ENCODE peak calls at places on chromosomes 5 and 9, in six cellular contexts. U is DND-41, D is Peyer's patch, R is BJ, B is fibroblast of villous mesenchyme, N is body of pancreas. H is an unnamed sample.

GRCh38 chr5:74562116-74562515 is 78.4 kb downstream of the ENC1 start:
- DNase-seq in U (no peak), D (no peak), R (no peak), B (no peak), N (no peak), H (no peak)

GRCh38 chr9:7028591-7028990 is 270.8 kb downstream of the KDM4C start:
- DNase-seq in U (no peak), D (no peak), R (no peak), B (no peak), N (no peak), H (no peak)

GRCh38 chr9:120284796-120285195 is 295.2 kb downstream of the CDK5RAP2 start:
- DNase-seq in U (no peak), D (no peak), R (no peak), B (no peak), N (no peak), H (no peak)

GRCh38 chr5:173707392-173707791 is 90.9 kb upstream of the BOD1 start:
- DNase-seq in U (peak), D (peak), R (no peak), B (peak), N (peak), H (peak)

GRCh38 chr9:126495411-126496180 is 118.1 kb upstream of the LMX1B start:
- DNase-seq in U (no peak), D (no peak), R (no peak), B (no peak), N (no peak), H (no peak)

GRCh38 chr5:90549729-90550275 is 8.8 kb upstream of the ADGRV1 start:
- DNase-seq in U (no peak), D (no peak), R (no peak), B (no peak), N (no peak), H (no peak)

GRCh38 chr5:151954271-151954670 is 29.6 kb upstream of the GLRA1 start:
- DNase-seq in U (no peak), D (no peak), R (no peak), B (no peak), N (no peak), H (no peak)

GRCh38 chr5:179864686-179865085 is 6.1 kb upstream of the MRNIP start:
- DNase-seq in U (no peak), D (no peak), R (no peak), B (no peak), N (no peak), H (no peak)

DNA sequence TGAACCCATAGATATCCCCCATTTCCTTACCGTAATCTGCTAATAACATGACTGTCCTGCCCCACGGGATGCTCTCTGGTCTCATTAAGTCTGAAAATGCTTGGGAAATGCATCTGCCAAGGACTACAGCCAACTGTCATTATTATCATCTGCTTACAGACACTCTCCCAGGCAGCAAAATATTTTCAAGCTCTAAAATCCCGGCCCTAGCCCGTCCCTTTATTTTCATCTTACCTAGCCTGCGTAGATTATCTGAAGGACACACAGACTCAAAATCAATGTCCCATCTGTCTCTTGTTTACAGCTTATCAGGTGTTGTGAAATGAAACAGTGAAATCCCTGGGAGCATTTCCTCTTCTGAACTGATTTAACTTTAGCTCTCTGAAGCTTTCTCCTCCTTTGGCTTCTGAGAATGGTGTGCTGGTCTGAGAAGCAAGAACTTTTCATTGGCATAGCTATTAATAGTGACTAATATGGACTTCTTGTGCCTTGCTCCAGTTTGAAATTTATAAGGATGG is 126.9 kb upstream of the OSMR start:
- DNase-seq in U (no peak), D (no peak), R (peak), B (peak), N (no peak), H (no peak)
- H3K4me3 ChIP-seq in U (no peak), D (no peak), R (no peak), B (no peak), N (no peak), H (no peak)

GRCh38 chr5:43533646-43534045 is 18.7 kb upstream of the C5orf34 start:
- DNase-seq in U (no peak), D (no peak), R (no peak), B (no peak), N (no peak), H (no peak)
- H3K4me3 ChIP-seq in U (no peak), D (no peak), R (no peak), B (no peak), N (no peak), H (no peak)

GRCh38 chr5:146248536-146248935 is 45.1 kb downstream of the RBM27 start:
- DNase-seq in U (no peak), D (no peak), R (no peak), B (no peak), N (no peak), H (no peak)
- H3K4me3 ChIP-seq in U (no peak), D (no peak), R (no peak), B (no peak), N (no peak), H (no peak)

GRCh38 chr5:1929108-1929991 is 46.6 kb upstream of the IRX4 start:
- DNase-seq in U (no peak), D (no peak), R (no peak), B (no peak), N (no peak), H (no peak)

GRCh38 chr5:1930501-1930879 is 47.8 kb upstream of the IRX4 start:
- DNase-seq in U (peak), D (no peak), R (no peak), B (no peak), N (peak), H (no peak)

GRCh38 chr5:1931590-1932138 is 48.9 kb upstream of the IRX4 start:
- DNase-seq in U (no peak), D (no peak), R (no peak), B (no peak), N (peak), H (no peak)

GRCh38 chr5:1933364-1934055 is 50.8 kb upstream of the IRX4 start:
- DNase-seq in U (no peak), D (no peak), R (no peak), B (no peak), N (no peak), H (no peak)

DNA sequence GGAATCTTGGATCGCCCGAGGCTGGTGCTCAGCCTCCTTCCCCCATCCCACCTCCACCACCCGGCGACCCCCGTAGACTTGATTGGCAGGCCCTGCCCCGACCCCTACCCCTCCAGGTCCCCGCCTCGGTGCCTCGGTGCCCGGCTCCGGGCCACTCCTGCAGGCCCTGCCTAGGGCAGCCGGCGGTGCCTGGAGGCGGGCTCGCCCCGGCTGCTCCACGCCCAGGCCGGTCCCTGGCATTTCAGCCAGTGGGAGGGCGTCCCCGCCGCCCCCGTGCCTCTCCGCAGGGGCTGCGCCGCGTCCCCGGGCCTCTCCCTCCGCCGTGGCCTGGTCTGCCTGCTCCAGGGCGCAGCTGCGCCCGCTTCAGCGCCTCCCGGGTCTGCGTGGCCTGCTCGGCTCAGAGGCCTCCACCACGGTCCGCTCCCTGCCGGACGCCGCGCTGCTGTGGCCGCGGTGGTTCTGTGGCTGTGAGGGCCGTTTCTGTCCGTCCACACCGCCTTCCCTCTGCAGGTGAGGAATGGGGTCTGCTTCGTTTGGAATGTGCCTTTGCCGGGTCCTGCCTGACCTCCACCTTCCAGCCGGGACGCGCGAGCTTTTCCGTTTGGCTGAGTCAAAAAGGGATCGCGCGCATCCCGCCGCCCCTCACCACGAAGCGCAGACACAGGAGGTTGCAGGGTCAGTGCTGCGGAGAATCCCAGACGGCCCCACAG is 48.3 kb upstream of the IRX4 start:
- DNase-seq in U (no peak), D (no peak), R (no peak), B (no peak), N (peak), H (no peak)
- H3K4me3 ChIP-seq in U (no peak), D (no peak), R (no peak), B (no peak), N (peak), H (no peak)

DNA sequence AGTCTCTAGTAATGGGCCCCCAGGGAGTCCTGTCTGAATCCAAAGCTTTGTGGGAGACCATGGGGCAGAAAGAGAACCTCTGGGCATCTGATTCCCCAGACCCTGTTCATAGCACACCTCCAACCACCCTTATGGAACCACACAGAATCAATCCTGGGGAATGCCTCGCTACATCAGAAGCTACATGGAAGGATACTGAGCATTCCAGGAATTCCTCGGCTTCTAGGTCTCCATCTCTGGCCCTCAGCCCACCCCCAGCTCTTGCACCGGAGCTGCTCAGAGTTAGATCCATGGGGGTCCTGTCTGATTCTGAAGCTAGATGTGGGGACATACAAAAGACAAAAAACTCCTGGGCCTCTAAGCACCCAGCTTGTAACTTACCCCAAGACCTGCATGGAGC is 28.4 kb downstream of the VCP start:
- DNase-seq in U (no peak), D (no peak), R (no peak), B (no peak), N (no peak), H (no peak)
- H3K4me3 ChIP-seq in U (no peak), D (no peak), R (no peak), B (no peak), N (no peak), H (no peak)

DNA sequence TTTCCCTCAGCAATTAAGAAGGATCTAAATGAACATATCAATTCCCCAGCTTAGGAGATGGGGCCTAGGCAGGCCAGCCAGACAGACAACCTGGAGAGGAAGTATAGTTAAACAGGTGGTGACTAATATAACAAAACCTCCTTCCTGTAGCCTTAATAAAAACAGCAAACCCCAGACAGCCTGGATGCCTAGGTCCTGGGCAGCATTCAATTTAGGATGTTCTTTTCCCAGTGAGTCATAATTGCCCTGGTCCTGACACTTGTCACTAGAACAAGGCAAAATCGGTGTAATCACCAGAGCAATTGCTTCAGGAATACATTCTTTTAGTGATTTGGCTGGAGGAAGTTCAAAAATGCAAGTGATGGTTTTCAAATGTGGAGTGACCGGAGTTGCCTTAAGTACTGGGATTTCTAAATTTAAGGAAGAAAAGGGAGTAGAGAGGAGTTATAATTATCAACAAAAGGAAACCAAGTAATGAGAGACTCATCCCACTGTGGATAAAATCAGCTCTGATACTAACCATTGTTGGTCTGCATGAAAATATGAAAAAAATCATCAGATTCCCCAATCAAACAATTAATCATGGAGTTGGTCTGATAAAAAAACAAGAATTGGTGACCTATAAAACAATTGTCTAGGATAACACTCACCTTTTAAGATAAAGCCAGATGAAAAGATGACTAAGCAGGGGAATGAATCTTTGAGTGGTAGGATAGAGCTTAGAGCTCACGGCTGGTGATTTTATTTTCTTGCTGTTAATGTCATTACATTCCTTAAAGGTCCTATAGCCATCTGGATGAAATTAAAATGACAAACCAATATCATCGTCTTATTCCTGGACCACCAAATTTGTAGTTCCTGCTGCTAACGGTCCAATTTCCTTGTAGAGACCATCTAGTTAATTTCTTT is 39.0 kb upstream of the TARS1 start:
- DNase-seq in U (no peak), D (no peak), R (peak), B (peak), N (no peak), H (peak)
- H3K4me3 ChIP-seq in U (no peak), D (no peak), R (no peak), B (no peak), N (no peak), H (no peak)